ENCODE peak calls at places on chromosomes 4 and X, in five cellular contexts. One of them, this sample, is unnamed.

GRCh38 chr4:2923678-2924173 is 39.5 kb downstream of the NOP14 start:
- DNase-seq in cardiac fibroblast: no peak
- DNase-seq in activated B cell treated with CpG ODN at 0.5 μM for 24 hours: no peak
- DNase-seq in tibial nerve: no peak
- DNase-seq in A549: no peak
- DNase-seq in this sample: no peak

GRCh38 chr4:182354867-182355266 is 111.7 kb downstream of the TENM3 start:
- DNase-seq in activated B cell treated with CpG ODN at 0.5 μM for 24 hours: no peak
- DNase-seq in cardiac fibroblast: peak
- DNase-seq in tibial nerve: no peak
- DNase-seq in A549: no peak
- DNase-seq in this sample: no peak

GRCh38 chr4:8192748-8193738 is 6.0 kb upstream of the SH3TC1 start:
- DNase-seq in A549: peak
- DNase-seq in tibial nerve: peak
- DNase-seq in activated B cell treated with CpG ODN at 0.5 μM for 24 hours: peak
- DNase-seq in cardiac fibroblast: peak
- DNase-seq in this sample: no peak

GRCh38 chr4:48710446-48711209 is 69.5 kb downstream of the FRYL start:
- DNase-seq in cardiac fibroblast: peak
- DNase-seq in A549: no peak
- DNase-seq in tibial nerve: no peak
- DNase-seq in activated B cell treated with CpG ODN at 0.5 μM for 24 hours: no peak
- DNase-seq in this sample: no peak

GRCh38 chrX:92351531-92351930 is 572.4 kb downstream of the PCDH11X start:
- DNase-seq in A549: no peak
- DNase-seq in activated B cell treated with CpG ODN at 0.5 μM for 24 hours: no peak
- DNase-seq in tibial nerve: no peak
- DNase-seq in cardiac fibroblast: no peak
- DNase-seq in this sample: no peak

GRCh38 chr4:6229095-6229494 is 28.7 kb upstream of the JAKMIP1 start:
- DNase-seq in activated B cell treated with CpG ODN at 0.5 μM for 24 hours: no peak
- DNase-seq in tibial nerve: no peak
- DNase-seq in cardiac fibroblast: no peak
- DNase-seq in A549: no peak
- DNase-seq in this sample: no peak

GRCh38 chr4:617644-618330 is 7.6 kb upstream of the PDE6B start:
- DNase-seq in cardiac fibroblast: no peak
- DNase-seq in A549: no peak
- DNase-seq in activated B cell treated with CpG ODN at 0.5 μM for 24 hours: no peak
- DNase-seq in tibial nerve: no peak
- DNase-seq in this sample: no peak

GRCh38 chr4:174490356-174490969 is 31.8 kb downstream of the HPGD start:
- DNase-seq in tibial nerve: no peak
- DNase-seq in cardiac fibroblast: peak
- DNase-seq in activated B cell treated with CpG ODN at 0.5 μM for 24 hours: no peak
- DNase-seq in A549: peak
- DNase-seq in this sample: no peak

GRCh38 chr4:13365195-13365594 is 118.9 kb downstream of the RAB28 start:
- DNase-seq in A549: no peak
- DNase-seq in tibial nerve: no peak
- DNase-seq in cardiac fibroblast: no peak
- DNase-seq in activated B cell treated with CpG ODN at 0.5 μM for 24 hours: no peak
- DNase-seq in this sample: no peak

GRCh38 chr4:138907174-138907573 is 108.4 kb upstream of the NOCT start:
- DNase-seq in A549: no peak
- DNase-seq in tibial nerve: no peak
- DNase-seq in activated B cell treated with CpG ODN at 0.5 μM for 24 hours: no peak
- DNase-seq in cardiac fibroblast: no peak
- DNase-seq in this sample: no peak

GRCh38 chr4:145935253-145936141 is 3.1 kb downstream of the ZNF827 start:
- DNase-seq in cardiac fibroblast: peak
- DNase-seq in activated B cell treated with CpG ODN at 0.5 μM for 24 hours: no peak
- DNase-seq in tibial nerve: no peak
- DNase-seq in A549: peak
- DNase-seq in this sample: no peak

GRCh38 chrX:77694491-77694890 is 91.5 kb downstream of the ATRX start:
- DNase-seq in cardiac fibroblast: no peak
- DNase-seq in activated B cell treated with CpG ODN at 0.5 μM for 24 hours: no peak
- DNase-seq in A549: no peak
- DNase-seq in tibial nerve: no peak
- DNase-seq in this sample: no peak

DNA sequence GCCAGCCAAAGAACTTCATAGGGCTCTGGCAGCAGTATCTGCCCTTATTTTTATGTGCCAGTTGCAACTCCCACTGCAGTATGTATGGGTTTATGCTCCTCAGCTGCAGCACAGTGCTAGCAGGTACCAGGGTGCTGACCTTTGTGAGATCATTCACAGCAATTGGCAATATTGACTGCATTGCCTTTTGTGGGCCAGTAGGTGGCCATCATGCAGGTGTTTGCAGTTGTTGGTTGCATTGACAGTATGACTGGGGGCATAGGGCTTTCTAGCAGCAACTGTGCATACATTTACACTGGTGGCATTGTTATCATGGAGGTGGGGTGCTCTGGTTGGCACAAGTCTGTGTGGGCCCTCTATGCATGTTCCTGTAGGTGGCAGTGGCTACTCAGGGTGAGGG is 42.5 kb downstream of the FAAH2 start:
- DNase-seq in tibial nerve: no peak
- DNase-seq in activated B cell treated with CpG ODN at 0.5 μM for 24 hours: no peak
- DNase-seq in A549: peak
- DNase-seq in cardiac fibroblast: no peak
- DNase-seq in this sample: no peak
- TF ChIP-seq CTCF in tibial nerve: no peak
- TF ChIP-seq CTCF in activated B cell treated with CpG ODN at 0.5 μM for 24 hours: no peak
- TF ChIP-seq CTCF in A549: no peak
- TF ChIP-seq CTCF in cardiac fibroblast: no peak
- TF ChIP-seq CTCF in this sample: no peak

GRCh38 chrX:102517331-102517730 is 792 bp upstream of the TMSB15A start:
- DNase-seq in tibial nerve: no peak
- DNase-seq in activated B cell treated with CpG ODN at 0.5 μM for 24 hours: no peak
- DNase-seq in cardiac fibroblast: peak
- DNase-seq in A549: peak
- DNase-seq in this sample: no peak
- TF ChIP-seq CTCF in tibial nerve: no peak
- TF ChIP-seq CTCF in activated B cell treated with CpG ODN at 0.5 μM for 24 hours: no peak
- TF ChIP-seq CTCF in cardiac fibroblast: no peak
- TF ChIP-seq CTCF in A549: peak
- TF ChIP-seq CTCF in this sample: peak

GRCh38 chrX:145213504-145213903 is 33.8 kb upstream of the SPANXN1 start:
- DNase-seq in activated B cell treated with CpG ODN at 0.5 μM for 24 hours: no peak
- DNase-seq in A549: peak
- DNase-seq in cardiac fibroblast: no peak
- DNase-seq in tibial nerve: no peak
- DNase-seq in this sample: no peak
- TF ChIP-seq CTCF in activated B cell treated with CpG ODN at 0.5 μM for 24 hours: no peak
- TF ChIP-seq CTCF in A549: peak
- TF ChIP-seq CTCF in cardiac fibroblast: peak
- TF ChIP-seq CTCF in tibial nerve: no peak
- TF ChIP-seq CTCF in this sample: peak

DNA sequence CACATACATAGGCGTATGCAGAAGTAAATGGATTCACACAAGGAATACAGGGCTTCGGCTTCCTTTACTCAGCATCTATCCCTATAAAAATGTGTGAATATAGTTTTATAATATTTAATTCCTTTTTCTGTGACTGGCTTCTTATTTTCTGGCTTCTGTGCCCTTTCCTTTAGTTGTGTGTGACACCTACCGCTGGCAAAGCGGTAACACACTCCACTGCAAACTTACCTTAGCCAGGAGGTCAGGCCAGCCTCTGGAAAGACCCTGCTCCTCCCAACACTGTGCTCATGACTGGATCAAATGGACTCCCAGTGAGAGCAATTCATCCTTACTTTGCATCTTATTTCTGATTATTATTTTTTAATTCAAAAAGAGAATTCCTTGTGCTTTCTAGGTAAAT is 244.2 kb downstream of the ANK2 start:
- DNase-seq in cardiac fibroblast: peak
- DNase-seq in tibial nerve: no peak
- DNase-seq in A549: no peak
- DNase-seq in activated B cell treated with CpG ODN at 0.5 μM for 24 hours: no peak
- DNase-seq in this sample: no peak
- TF ChIP-seq CTCF in cardiac fibroblast: peak
- TF ChIP-seq CTCF in tibial nerve: no peak
- TF ChIP-seq CTCF in A549: no peak
- TF ChIP-seq CTCF in activated B cell treated with CpG ODN at 0.5 μM for 24 hours: no peak
- TF ChIP-seq CTCF in this sample: peak

GRCh38 chr4:158255727-158256324 is 45.5 kb downstream of the TMEM144 start:
- DNase-seq in A549: peak
- DNase-seq in activated B cell treated with CpG ODN at 0.5 μM for 24 hours: no peak
- DNase-seq in cardiac fibroblast: peak
- DNase-seq in tibial nerve: peak
- DNase-seq in this sample: peak

GRCh38 chr4:158254328-158254727 is 44.0 kb downstream of the TMEM144 start:
- DNase-seq in activated B cell treated with CpG ODN at 0.5 μM for 24 hours: no peak
- DNase-seq in cardiac fibroblast: no peak
- DNase-seq in tibial nerve: no peak
- DNase-seq in A549: no peak
- DNase-seq in this sample: no peak

GRCh38 chr4:158261480-158261879 is 51.2 kb downstream of the TMEM144 start:
- DNase-seq in cardiac fibroblast: no peak
- DNase-seq in tibial nerve: no peak
- DNase-seq in A549: no peak
- DNase-seq in activated B cell treated with CpG ODN at 0.5 μM for 24 hours: no peak
- DNase-seq in this sample: no peak

DNA sequence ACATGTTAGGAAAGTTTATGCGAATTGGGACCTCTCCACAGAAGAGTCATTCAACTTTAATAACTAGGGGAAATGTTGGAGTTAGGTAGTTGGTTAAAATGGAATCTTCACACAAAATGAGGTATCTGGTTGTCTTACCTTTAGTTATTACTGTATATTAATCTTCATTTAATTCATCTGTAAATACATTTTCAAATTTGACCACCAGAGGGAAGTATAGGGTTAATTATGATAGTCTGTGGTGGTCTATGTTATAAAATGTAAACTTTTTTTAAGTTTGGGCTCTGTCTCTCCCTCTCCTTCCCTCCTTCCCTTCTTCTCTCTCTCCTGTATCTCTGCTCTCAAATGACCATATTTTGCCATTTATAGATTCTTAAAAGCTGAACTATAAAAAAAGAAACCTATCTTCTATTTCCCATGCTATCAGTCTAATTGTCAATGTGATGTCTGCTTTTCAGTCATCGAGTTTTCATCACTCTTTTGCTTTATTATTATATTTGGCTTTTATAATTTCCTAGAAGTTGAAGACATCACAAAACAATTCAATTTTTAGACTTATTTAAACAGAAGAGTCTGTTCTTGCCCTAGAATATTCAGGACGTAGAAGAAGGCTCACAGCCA is 49.8 kb downstream of the TMEM144 start:
- DNase-seq in activated B cell treated with CpG ODN at 0.5 μM for 24 hours: no peak
- DNase-seq in A549: peak
- DNase-seq in cardiac fibroblast: peak
- DNase-seq in tibial nerve: no peak
- DNase-seq in this sample: no peak
- TF ChIP-seq CTCF in activated B cell treated with CpG ODN at 0.5 μM for 24 hours: no peak
- TF ChIP-seq CTCF in A549: peak
- TF ChIP-seq CTCF in cardiac fibroblast: no peak
- TF ChIP-seq CTCF in tibial nerve: peak
- TF ChIP-seq CTCF in this sample: peak

GRCh38 chr4:94207469-94208224 is at the start of gene SMARCAD1:
- DNase-seq in cardiac fibroblast: peak
- DNase-seq in A549: peak
- DNase-seq in tibial nerve: peak
- DNase-seq in activated B cell treated with CpG ODN at 0.5 μM for 24 hours: peak
- DNase-seq in this sample: peak
- TF ChIP-seq CTCF in cardiac fibroblast: no peak
- TF ChIP-seq CTCF in A549: no peak
- TF ChIP-seq CTCF in tibial nerve: peak
- TF ChIP-seq CTCF in activated B cell treated with CpG ODN at 0.5 μM for 24 hours: no peak
- TF ChIP-seq CTCF in this sample: no peak

GRCh38 chr4:128220286-128221235 is 67.1 kb downstream of the PGRMC2 start:
- DNase-seq in A549: peak
- DNase-seq in tibial nerve: no peak
- DNase-seq in activated B cell treated with CpG ODN at 0.5 μM for 24 hours: no peak
- DNase-seq in cardiac fibroblast: peak
- DNase-seq in this sample: no peak
- TF ChIP-seq CTCF in A549: peak
- TF ChIP-seq CTCF in tibial nerve: no peak
- TF ChIP-seq CTCF in activated B cell treated with CpG ODN at 0.5 μM for 24 hours: no peak
- TF ChIP-seq CTCF in cardiac fibroblast: peak
- TF ChIP-seq CTCF in this sample: peak

GRCh38 chrX:318739-319578 is at the start of gene GTPBP6:
- DNase-seq in activated B cell treated with CpG ODN at 0.5 μM for 24 hours: peak
- DNase-seq in cardiac fibroblast: peak
- DNase-seq in tibial nerve: peak
- DNase-seq in A549: peak
- DNase-seq in this sample: peak

GRCh38 chrX:319579-320125 is 1.1 kb upstream of the GTPBP6 start:
- DNase-seq in cardiac fibroblast: no peak
- DNase-seq in tibial nerve: no peak
- DNase-seq in activated B cell treated with CpG ODN at 0.5 μM for 24 hours: peak
- DNase-seq in A549: no peak
- DNase-seq in this sample: no peak

GRCh38 chrX:320126-320783 is 1.7 kb upstream of the GTPBP6 start:
- DNase-seq in A549: no peak
- DNase-seq in cardiac fibroblast: peak
- DNase-seq in tibial nerve: no peak
- DNase-seq in activated B cell treated with CpG ODN at 0.5 μM for 24 hours: no peak
- DNase-seq in this sample: no peak

GRCh38 chrX:327660-328126 is 9.1 kb upstream of the GTPBP6 start:
- DNase-seq in cardiac fibroblast: no peak
- DNase-seq in activated B cell treated with CpG ODN at 0.5 μM for 24 hours: no peak
- DNase-seq in A549: no peak
- DNase-seq in tibial nerve: no peak
- DNase-seq in this sample: no peak

GRCh38 chrX:323721-324628 is 5.4 kb upstream of the GTPBP6 start:
- DNase-seq in cardiac fibroblast: peak
- DNase-seq in A549: peak
- DNase-seq in activated B cell treated with CpG ODN at 0.5 μM for 24 hours: no peak
- DNase-seq in tibial nerve: no peak
- DNase-seq in this sample: peak
- TF ChIP-seq CTCF in cardiac fibroblast: no peak
- TF ChIP-seq CTCF in A549: peak
- TF ChIP-seq CTCF in activated B cell treated with CpG ODN at 0.5 μM for 24 hours: no peak
- TF ChIP-seq CTCF in tibial nerve: no peak
- TF ChIP-seq CTCF in this sample: peak

DNA sequence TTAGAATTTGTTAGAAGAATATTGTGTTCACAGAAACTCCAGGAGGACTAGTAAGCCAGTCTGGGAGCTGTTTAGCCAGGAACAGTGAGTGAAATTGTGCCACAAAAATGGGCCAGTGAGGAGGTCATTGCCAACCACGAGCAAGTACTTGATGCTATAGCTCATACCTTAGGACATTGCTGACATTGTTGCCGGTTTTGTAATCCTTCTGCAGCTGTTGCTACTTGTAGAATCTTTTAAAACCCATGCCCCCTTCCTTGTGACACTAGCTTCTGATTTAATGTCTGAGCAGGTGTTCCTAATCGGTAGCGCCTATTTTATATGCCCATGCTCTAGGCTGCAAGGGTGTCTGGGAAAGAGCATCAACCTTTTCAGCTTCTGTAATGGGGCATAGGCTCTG is 2.5 kb downstream of the POLA1 start:
- DNase-seq in tibial nerve: no peak
- DNase-seq in A549: no peak
- DNase-seq in cardiac fibroblast: no peak
- DNase-seq in activated B cell treated with CpG ODN at 0.5 μM for 24 hours: no peak
- DNase-seq in this sample: no peak
- TF ChIP-seq CTCF in tibial nerve: no peak
- TF ChIP-seq CTCF in A549: no peak
- TF ChIP-seq CTCF in cardiac fibroblast: no peak
- TF ChIP-seq CTCF in activated B cell treated with CpG ODN at 0.5 μM for 24 hours: no peak
- TF ChIP-seq CTCF in this sample: no peak

This sample was measured in epithelial cell of proximal tubule.